ENCODE peak calls at places on chromosomes 5 and 9, in five cellular contexts. P, Z, C, I and N are unnamed samples.

GRCh38 chr5:150159741-150160179 is 4.1 kb upstream of the PDGFRB start:
- DNase-seq in P (peak), Z (peak), C (peak), I (no peak), N (no peak)

GRCh38 chr9:129835860-129836223 is 584 bp downstream of the USP20 start:
- DNase-seq in P (no peak), Z (no peak), C (no peak), I (no peak), N (no peak)

GRCh38 chr5:169909945-169910344 is 70.3 kb downstream of the INSYN2B start:
- DNase-seq in P (no peak), Z (no peak), C (no peak), I (no peak), N (no peak)

GRCh38 chr5:125134216-125135081 is 388.0 kb upstream of the ZNF608 start:
- DNase-seq in P (peak), Z (peak), C (no peak), I (no peak), N (no peak)

GRCh38 chr5:179486596-179487051 is 63.7 kb upstream of the RUFY1 start:
- DNase-seq in P (no peak), Z (peak), C (peak), I (no peak), N (no peak)

GRCh38 chr9:76817489-76817888 is 53.3 kb downstream of the PCA3 start:
- DNase-seq in P (peak), Z (peak), C (no peak), I (no peak), N (no peak)

GRCh38 chr9:95516736-95517558 is at the start of gene PTCH1:
- DNase-seq in P (peak), Z (peak), C (peak), I (peak), N (no peak)

GRCh38 chr9:75892168-75892901 is 1.9 kb downstream of the PCSK5 start:
- DNase-seq in P (peak), Z (peak), C (peak), I (peak), N (no peak)

GRCh38 chr5:77590347-77590746 is 48.2 kb downstream of the OTP start:
- DNase-seq in P (no peak), Z (no peak), C (no peak), I (no peak), N (no peak)

GRCh38 chr5:8829322-8830029 is 716.4 kb downstream of the SEMA5A start:
- DNase-seq in P (peak), Z (peak), C (peak), I (no peak), N (no peak)

GRCh38 chr5:79140553-79140952 is 28.9 kb downstream of the BHMT start:
- DNase-seq in P (no peak), Z (no peak), C (no peak), I (no peak), N (no peak)

GRCh38 chr5:137091473-137091872 is 407.7 kb downstream of the SPOCK1 start:
- DNase-seq in P (peak), Z (no peak), C (no peak), I (no peak), N (no peak)

GRCh38 chr9:134943836-134944235 is 26.1 kb upstream of the FCN1 start:
- DNase-seq in P (no peak), Z (no peak), C (no peak), I (no peak), N (no peak)

GRCh38 chr5:83714780-83715179 is 5.9 kb downstream of the HAPLN1 start:
- DNase-seq in P (no peak), Z (no peak), C (no peak), I (no peak), N (no peak)

GRCh38 chr9:3444016-3444415 is 81.8 kb downstream of the RFX3 start:
- DNase-seq in P (no peak), Z (no peak), C (no peak), I (no peak), N (no peak)

GRCh38 chr5:122751293-122751753 is 23.6 kb upstream of the SNX2 start:
- DNase-seq in P (peak), Z (peak), C (no peak), I (no peak), N (no peak)

DNA sequence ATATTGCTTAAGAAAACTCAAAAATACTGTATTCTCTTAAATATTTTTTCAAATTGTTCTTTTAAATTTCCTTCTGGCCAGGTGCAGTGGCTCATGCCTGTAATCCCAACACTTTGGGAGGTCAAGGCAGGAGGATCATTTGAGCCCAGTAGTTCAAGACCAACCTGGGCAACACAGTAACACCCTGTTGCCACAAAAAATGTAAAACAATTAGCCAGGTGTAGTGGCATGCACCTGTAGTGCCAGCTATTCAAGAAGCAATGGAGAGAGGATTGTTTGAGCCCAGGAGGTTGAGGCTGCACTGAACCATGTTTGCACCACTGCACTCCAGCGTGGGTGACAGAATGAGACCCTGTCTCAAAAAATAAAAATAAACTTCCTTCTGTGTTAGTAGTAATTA is 94.3 kb downstream of the STRBP start:
- DNase-seq in P (no peak), Z (no peak), C (no peak), I (no peak), N (no peak)
- H3K4me3 ChIP-seq in P (no peak), Z (no peak), C (no peak), I (no peak), N (no peak)

DNA sequence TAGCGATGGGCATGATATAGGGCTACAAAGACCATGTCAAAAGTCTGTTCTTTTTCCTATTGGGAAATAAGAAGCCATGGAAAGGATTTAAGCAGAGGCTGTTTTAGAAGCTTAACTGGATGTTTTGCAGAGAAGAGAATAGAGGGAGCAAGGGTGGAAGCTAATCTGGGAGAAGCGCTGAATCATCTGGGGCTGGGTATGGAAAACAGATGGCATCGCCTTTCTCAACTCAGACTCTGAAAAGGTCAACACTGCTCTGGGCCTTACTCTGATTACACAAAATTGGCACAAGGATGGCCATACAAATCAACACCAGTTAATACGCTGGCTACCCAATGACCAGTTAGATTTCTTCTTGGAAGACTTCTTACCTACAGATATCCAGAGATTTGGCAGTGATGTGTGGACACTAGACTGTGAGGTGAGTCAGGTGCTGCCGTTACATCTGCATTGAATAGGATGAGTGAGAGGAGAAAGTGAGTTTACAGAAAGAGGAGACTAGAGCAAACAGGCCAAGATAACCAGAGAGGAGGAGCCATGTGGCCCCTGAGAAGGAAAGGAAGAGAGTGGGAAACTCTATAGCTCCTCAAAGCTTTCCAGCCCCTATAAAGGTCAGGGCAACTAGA is 6.2 kb upstream of the TCERG1 start:
- DNase-seq in P (peak), Z (no peak), C (no peak), I (no peak), N (no peak)
- H3K27ac ChIP-seq in P (no peak), Z (no peak), C (no peak), I (no peak), N (no peak)

GRCh38 chr5:757931-758697 is 26.4 kb downstream of the ZDHHC11B start:
- DNase-seq in P (no peak), Z (no peak), C (no peak), I (peak), N (peak)
- H3K4me3 ChIP-seq in P (no peak), Z (no peak), C (no peak), I (no peak), N (no peak)

GRCh38 chr5:54764691-54765090 is 220.7 kb downstream of the ESM1 start:
- DNase-seq in P (peak), Z (no peak), C (no peak), I (no peak), N (no peak)
- H3K27ac ChIP-seq in P (no peak), Z (no peak), C (no peak), I (no peak), N (no peak)

GRCh38 chr5:180717989-180718388 is 21.9 kb downstream of the OR2Y1 start:
- DNase-seq in P (no peak), Z (no peak), C (no peak), I (no peak), N (no peak)

GRCh38 chr5:180719781-180720180 is 20.1 kb downstream of the OR2Y1 start:
- DNase-seq in P (no peak), Z (no peak), C (no peak), I (no peak), N (no peak)

GRCh38 chr5:180723936-180724335 is 15.9 kb downstream of the OR2Y1 start:
- DNase-seq in P (no peak), Z (no peak), C (no peak), I (no peak), N (no peak)

GRCh38 chr5:180718810-180719453 is 20.9 kb downstream of the OR2Y1 start:
- DNase-seq in P (peak), Z (peak), C (peak), I (no peak), N (no peak)

DNA sequence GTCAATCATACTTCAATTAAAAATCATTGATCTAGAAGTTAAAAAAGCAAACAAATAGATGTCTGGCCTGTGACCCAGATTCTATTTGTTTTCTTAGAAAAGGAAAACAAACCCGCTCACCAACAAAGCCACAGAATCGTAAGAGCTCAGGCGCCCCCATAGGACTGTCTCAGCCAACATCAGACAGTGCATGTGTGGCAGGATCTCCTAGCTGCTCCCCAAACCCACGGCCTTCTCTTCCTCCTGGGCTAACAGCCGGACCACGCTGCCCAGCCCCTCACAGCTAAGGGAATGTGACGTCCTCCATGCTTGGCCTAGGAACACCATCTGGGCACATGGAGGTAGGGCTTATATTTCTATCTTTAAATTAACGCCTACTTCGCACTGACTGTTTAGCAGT is 19.4 kb downstream of the OR2Y1 start:
- DNase-seq in P (no peak), Z (no peak), C (no peak), I (no peak), N (no peak)
- H3K4me3 ChIP-seq in P (no peak), Z (no peak), C (no peak), I (no peak), N (no peak)